ENCODE peak calls at places on chromosome 15, in five cellular contexts. U, R, O, N and H are unnamed samples.
A peak's percentile ranks its signal among the peaks of the same experiment; 100 is the strongest.

GRCh38 chr15:66132251-66132816 is 121.2 kb downstream of the MEGF11 start:
- DNase-seq in U (no peak), R (no peak), O (no peak), N (peak; percentile 51), H (no peak)

GRCh38 chr15:92915766-92916435 is 15.8 kb downstream of the CHD2 start:
- DNase-seq in U (no peak), R (no peak), O (no peak), N (no peak), H (no peak)

GRCh38 chr15:40252438-40253178 is 13.7 kb downstream of the PAK6 start:
- DNase-seq in U (peak; percentile 64), R (no peak), O (peak; percentile 86), N (peak; percentile 53), H (peak; percentile 73)

GRCh38 chr15:71611721-71612016 is 198.7 kb upstream of the NR2E3 start:
- DNase-seq in U (no peak), R (no peak), O (no peak), N (no peak), H (no peak)

GRCh38 chr15:89845305-89845893 is 30.7 kb upstream of the ANPEP start:
- DNase-seq in U (no peak), R (no peak), O (no peak), N (no peak), H (no peak)

GRCh38 chr15:78243491-78243941 is 9.2 kb upstream of the ACSBG1 start:
- DNase-seq in U (peak; percentile 68), R (no peak), O (no peak), N (peak; percentile 68), H (peak; percentile 51)

GRCh38 chr15:70159397-70160009 is 61.8 kb upstream of the TLE3 start:
- DNase-seq in U (peak; percentile 75), R (no peak), O (peak; percentile 60), N (no peak), H (no peak)

GRCh38 chr15:85865070-85865684 is 70.5 kb upstream of the KLHL25 start:
- DNase-seq in U (no peak), R (no peak), O (no peak), N (peak; percentile 24), H (no peak)

GRCh38 chr15:76376029-76376428 is 39.5 kb downstream of the ISL2 start:
- DNase-seq in U (no peak), R (no peak), O (no peak), N (peak; percentile 31), H (no peak)

GRCh38 chr15:48144889-48145288 is 24.1 kb downstream of the SLC24A5 start:
- DNase-seq in U (no peak), R (no peak), O (no peak), N (no peak), H (no peak)

GRCh38 chr15:66779331-66780009 is 77.4 kb downstream of the SMAD6 start:
- DNase-seq in U (peak; percentile 67), R (no peak), O (no peak), N (no peak), H (peak; percentile 67)

GRCh38 chr15:52196891-52197290 is 5.7 kb upstream of the GNB5 start:
- DNase-seq in U (no peak), R (no peak), O (no peak), N (no peak), H (no peak)

GRCh38 chr15:39788108-39788507 is 5.5 kb upstream of the FSIP1 start:
- DNase-seq in U (no peak), R (no peak), O (no peak), N (no peak), H (no peak)

GRCh38 chr15:69086427-69087205 is 72.1 kb downstream of the NOX5 start:
- DNase-seq in U (no peak), R (no peak), O (no peak), N (no peak), H (no peak)

GRCh38 chr15:82371649-82372048 is 22.4 kb upstream of the GOLGA6L10 start:
- DNase-seq in U (no peak), R (no peak), O (no peak), N (no peak), H (no peak)

GRCh38 chr15:68774120-68774519 is 46.6 kb downstream of the ANP32A start:
- DNase-seq in U (no peak), R (no peak), O (no peak), N (no peak), H (no peak)

GRCh38 chr15:73081321-73081958 is 29.2 kb downstream of the NEO1 start:
- DNase-seq in U (no peak), R (no peak), O (no peak), N (no peak), H (peak; percentile 47)

GRCh38 chr15:62270216-62270921 is 105.3 kb upstream of the C2CD4B start:
- DNase-seq in U (no peak), R (no peak), O (no peak), N (no peak), H (no peak)

GRCh38 chr15:62264196-62264595 is 99.1 kb upstream of the C2CD4B start:
- DNase-seq in U (no peak), R (no peak), O (no peak), N (no peak), H (no peak)

GRCh38 chr15:62272290-62272689 is 107.2 kb upstream of the C2CD4B start:
- DNase-seq in U (no peak), R (no peak), O (no peak), N (no peak), H (no peak)

GRCh38 chr15:62269504-62269903 is 104.4 kb upstream of the C2CD4B start:
- DNase-seq in U (no peak), R (no peak), O (no peak), N (no peak), H (no peak)
- H3K4me1 ChIP-seq in U (no peaks in the 10 kb centered on the region), R (no peaks in the 10 kb centered on the region), O (no peaks in the 10 kb centered on the region), N (no peaks in the 10 kb centered on the region), H (no peaks in the 10 kb centered on the region)

DNA sequence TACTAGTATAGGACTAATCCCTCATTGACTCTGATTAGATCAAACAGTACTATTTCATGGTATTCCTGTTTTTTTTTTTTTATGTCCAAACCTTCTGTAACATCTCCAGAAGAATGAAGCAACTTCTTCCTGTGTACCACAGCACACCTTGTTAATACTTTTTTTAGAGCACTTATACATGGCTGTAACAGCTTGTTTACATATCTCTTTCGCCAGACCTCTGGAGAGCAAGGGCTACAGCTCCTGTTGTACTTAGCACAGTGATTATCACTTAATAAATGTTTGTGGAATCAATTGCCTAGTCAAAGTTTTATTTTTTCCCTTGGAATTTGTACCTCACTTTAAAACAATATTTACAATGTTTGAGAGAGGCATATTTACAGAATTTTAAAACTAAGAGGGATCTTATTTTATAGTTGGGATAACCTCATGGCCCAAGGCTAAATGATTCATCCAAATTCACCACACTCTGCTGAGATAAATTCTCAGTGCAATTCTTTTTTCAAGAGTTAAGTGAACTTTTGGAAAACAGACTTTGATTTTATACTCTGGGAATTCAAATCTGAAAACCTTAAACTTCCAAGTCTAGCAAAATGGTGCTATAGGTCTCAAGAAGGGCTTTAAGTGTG is 9.1 kb upstream of the GATM start:
- DNase-seq in U (no peak), R (no peak), O (no peak), N (no peak), H (no peak)
- H3K27ac ChIP-seq in U (no peak overlapping the region), R (peak overlapping the region; percentile 59), O (no peak overlapping the region), N (peak overlapping the region; percentile 59), H (no peak overlapping the region)

GRCh38 chr15:100730129-100730528 is 127.7 kb downstream of the ASB7 start:
- DNase-seq in U (no peak), R (no peak), O (no peak), N (no peak), H (no peak)

GRCh38 chr15:100732359-100733055 is 130.1 kb downstream of the ASB7 start:
- DNase-seq in U (no peak), R (no peak), O (no peak), N (no peak), H (no peak)

GRCh38 chr15:100733088-100733487 is 130.7 kb downstream of the ASB7 start:
- DNase-seq in U (no peak), R (no peak), O (no peak), N (no peak), H (no peak)

GRCh38 chr15:100730655-100731240 is 128.4 kb downstream of the ASB7 start:
- DNase-seq in U (no peak), R (no peak), O (no peak), N (no peak), H (no peak)

DNA sequence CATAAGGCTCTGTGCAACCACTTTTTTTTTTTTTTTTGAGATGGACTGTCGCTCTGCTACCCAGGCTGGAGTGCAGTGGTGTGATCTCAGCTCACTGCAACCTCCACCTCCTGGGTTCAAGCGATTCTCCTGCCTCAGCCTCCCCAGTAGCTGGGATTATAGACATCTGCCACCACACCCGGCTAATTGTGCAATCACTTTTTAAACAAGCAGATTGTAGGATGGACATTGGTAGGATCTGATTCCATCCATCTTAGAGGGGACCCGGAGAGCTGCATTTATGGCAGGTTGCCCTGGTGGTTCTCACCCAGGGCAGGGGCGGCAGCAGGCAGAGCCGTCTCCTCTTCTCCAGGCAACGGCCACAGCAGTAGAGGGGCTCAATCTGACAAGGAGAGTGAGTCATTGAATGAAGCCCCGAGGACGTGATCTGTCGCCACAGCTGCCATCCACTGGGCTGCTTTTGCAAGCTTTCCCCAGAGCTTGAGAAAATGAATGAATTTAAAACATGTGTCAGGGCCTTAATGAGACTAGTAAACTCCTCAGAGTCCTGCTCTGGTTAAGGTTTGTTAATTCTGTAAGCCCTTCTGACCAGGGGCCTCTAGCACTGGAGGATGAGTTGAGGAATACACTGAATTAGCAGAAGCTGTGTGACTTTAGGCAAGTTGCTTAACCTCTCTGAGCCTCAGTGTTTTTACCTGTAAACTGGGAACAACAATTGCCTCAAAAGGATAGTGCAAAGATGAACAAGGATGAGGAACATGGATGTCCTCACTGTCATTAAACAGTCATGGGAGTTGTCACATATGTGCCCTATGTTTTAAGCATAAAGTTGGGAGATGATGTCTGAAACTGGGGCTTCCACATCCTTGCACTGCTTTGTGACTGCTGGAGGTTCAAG is 129.1 kb downstream of the ASB7 start:
- DNase-seq in U (no peak), R (no peak), O (no peak), N (no peak), H (no peak)
- TF ChIP-seq CTCF in U (no peak), R (no peak), O (no peak), N (no peak), H (no peak)

GRCh38 chr15:81312790-81313543 is 11.0 kb downstream of the STARD5 start:
- DNase-seq in U (peak; percentile 52), R (peak; percentile 92), O (peak; percentile 73), N (peak; percentile 54), H (peak; percentile 62)

GRCh38 chr15:81313686-81314085 is 10.3 kb downstream of the STARD5 start:
- DNase-seq in U (no peak), R (no peak), O (no peak), N (no peak), H (no peak)

GRCh38 chr15:81309647-81310460 is 14.1 kb downstream of the STARD5 start:
- DNase-seq in U (peak; percentile 24), R (no peak), O (no peak), N (no peak), H (no peak)

GRCh38 chr15:81310480-81310879 is 13.5 kb downstream of the STARD5 start:
- DNase-seq in U (peak; percentile 19), R (no peak), O (no peak), N (no peak), H (no peak)

DNA sequence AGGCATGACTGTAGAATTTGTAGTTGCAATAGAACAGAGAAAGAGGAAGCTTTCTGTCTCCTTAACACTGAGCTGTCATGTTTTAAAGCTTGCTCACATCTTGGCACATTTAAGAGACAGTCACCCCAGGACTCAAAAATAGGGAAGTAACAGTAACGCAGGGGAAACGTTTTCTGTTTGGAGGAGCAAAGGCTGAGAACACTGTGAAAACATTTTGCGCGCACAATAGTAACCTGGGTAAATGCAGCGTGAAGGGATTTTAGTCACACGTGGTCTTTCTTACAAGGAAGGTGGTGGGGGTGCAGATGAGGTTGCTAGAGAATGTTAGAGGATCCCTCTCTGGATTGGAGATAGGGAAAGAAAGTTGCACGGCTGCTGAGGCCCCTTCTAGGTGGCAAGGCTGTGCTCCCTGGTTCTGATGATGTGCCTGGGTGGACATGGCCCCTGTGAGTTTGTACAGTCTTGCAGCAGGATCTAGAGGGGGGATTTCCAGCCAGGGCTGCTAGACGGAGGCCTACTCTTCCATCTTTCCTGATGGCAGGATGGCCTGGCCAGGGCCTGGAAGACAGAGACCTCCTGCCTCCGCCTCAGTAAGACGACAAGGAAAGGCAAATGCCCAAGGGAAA is 12.0 kb downstream of the STARD5 start:
- DNase-seq in U (peak; percentile 38), R (no peak), O (no peak), N (no peak), H (no peak)
- H3K4me1 ChIP-seq in U (no peaks in the 10 kb centered on the region), R (peaks cover 27% of the 10 kb centered on the region), O (peaks cover 16% of the 10 kb centered on the region), N (peaks cover 8% of the 10 kb centered on the region), H (no peaks in the 10 kb centered on the region)